ENCODE peak calls at places on chromosome 6, in five cellular contexts. V, D, S, R and L are unnamed samples.

GRCh38 chr6:43284986-43285385 is 13.1 kb upstream of the SLC22A7 start:
- DNase-seq in V (no peak), D (no peak), S (no peak), R (no peak), L (no peak)

GRCh38 chr6:22149081-22149480 is 147.8 kb downstream of the PRL start:
- DNase-seq in V (no peak), D (no peak), S (no peak), R (no peak), L (no peak)

GRCh38 chr6:103085801-103086200 is 1692.3 kb downstream of the GRIK2 start:
- DNase-seq in V (no peak), D (no peak), S (no peak), R (no peak), L (no peak)

GRCh38 chr6:46501136-46502089 is 10.2 kb upstream of the RCAN2 start:
- DNase-seq in V (no peak), D (no peak), S (no peak), R (no peak), L (no peak)

GRCh38 chr6:161400650-161401049 is 126.8 kb upstream of the AGPAT4 start:
- DNase-seq in V (no peak), D (no peak), S (no peak), R (no peak), L (no peak)

GRCh38 chr6:109740787-109741186 is 49.7 kb downstream of the FIG4 start:
- DNase-seq in V (no peak), D (no peak), S (no peak), R (no peak), L (peak; percentile 9)

GRCh38 chr6:32189742-32190053 is 304 bp downstream of the PBX2 start:
- DNase-seq in V (no peak), D (peak; percentile 52), S (no peak), R (no peak), L (no peak)

GRCh38 chr6:30260036-30260504 is 46.9 kb upstream of the TRIM26 start:
- DNase-seq in V (peak; percentile 31), D (no peak), S (peak; percentile 19), R (no peak), L (peak; percentile 64)

GRCh38 chr6:138146544-138146943 is 15.2 kb upstream of the ARFGEF3 start:
- DNase-seq in V (no peak), D (no peak), S (no peak), R (no peak), L (no peak)

GRCh38 chr6:112846711-112847110 is 499.6 kb downstream of the RFPL4B start:
- DNase-seq in V (no peak), D (no peak), S (no peak), R (no peak), L (no peak)

GRCh38 chr6:79544299-79544927 is 7.2 kb upstream of the LCA5 start:
- DNase-seq in V (no peak), D (no peak), S (no peak), R (peak; percentile 26), L (no peak)

GRCh38 chr6:73491371-73491770 is 29.5 kb downstream of the EEF1A1 start:
- DNase-seq in V (no peak), D (no peak), S (no peak), R (no peak), L (no peak)

GRCh38 chr6:157574851-157575424 is 193.9 kb downstream of the ZDHHC14 start:
- DNase-seq in V (no peak), D (no peak), S (no peak), R (no peak), L (no peak)

GRCh38 chr6:108781419-108782110 is 66.7 kb upstream of the ARMC2 start:
- DNase-seq in V (no peak), D (no peak), S (no peak), R (no peak), L (peak; percentile 20)

GRCh38 chr6:143674466-143675114 is 3.2 kb upstream of the PHACTR2 start:
- DNase-seq in V (no peak), D (no peak), S (no peak), R (no peak), L (no peak)

GRCh38 chr6:112690497-112691202 is 343.5 kb downstream of the RFPL4B start:
- DNase-seq in V (no peak), D (no peak), S (no peak), R (no peak), L (no peak)

GRCh38 chr6:118537579-118537978 is 10.5 kb upstream of the PLN start:
- DNase-seq in V (no peak), D (no peak), S (no peak), R (no peak), L (no peak)

GRCh38 chr6:373773-374724 is 17.5 kb upstream of the IRF4 start:
- DNase-seq in V (no peak), D (no peak), S (no peak), R (no peak), L (no peak)

GRCh38 chr6:133814797-133815196 is 74.1 kb upstream of the TCF21 start:
- DNase-seq in V (no peak), D (no peak), S (no peak), R (no peak), L (peak; percentile 8)

GRCh38 chr6:151254451-151255081 is 14.8 kb downstream of the AKAP12 start:
- DNase-seq in V (no peak), D (no peak), S (no peak), R (no peak), L (no peak)

GRCh38 chr6:10393544-10394225 is 21.2 kb downstream of the TFAP2A start:
- DNase-seq in V (no peak), D (no peak), S (no peak), R (no peak), L (no peak)

GRCh38 chr6:117992856-117993255 is 85.8 kb downstream of the SLC35F1 start:
- DNase-seq in V (no peak), D (no peak), S (no peak), R (no peak), L (no peak)

GRCh38 chr6:154408906-154409500 is 52.4 kb upstream of the IPCEF1 start:
- DNase-seq in V (no peak), D (no peak), S (no peak), R (no peak), L (peak; percentile 38)

GRCh38 chr6:7673063-7673536 is 52.8 kb upstream of the BMP6 start:
- DNase-seq in V (no peak), D (peak; percentile 44), S (no peak), R (peak; percentile 21), L (peak; percentile 8)

GRCh38 chr6:44257007-44257752 is at the start of gene SLC35B2:
- DNase-seq in V (peak; percentile 87), D (peak; percentile 72), S (peak; percentile 33), R (peak; percentile 86), L (peak; percentile 72)

GRCh38 chr6:43856005-43856765 is 86.2 kb downstream of the VEGFA start:
- DNase-seq in V (no peak), D (peak; percentile 57), S (no peak), R (no peak), L (no peak)

GRCh38 chr6:37698264-37699137 is 818 bp upstream of the MDGA1 start:
- DNase-seq in V (peak; percentile 76), D (peak; percentile 47), S (peak; percentile 37), R (peak; percentile 76), L (peak; percentile 68)

GRCh38 chr6:37695857-37696219 is 1.8 kb downstream of the MDGA1 start:
- DNase-seq in V (no peak), D (no peak), S (no peak), R (no peak), L (no peak)

GRCh38 chr6:37695273-37695672 is 2.4 kb downstream of the MDGA1 start:
- DNase-seq in V (no peak), D (no peak), S (no peak), R (no peak), L (no peak)

GRCh38 chr6:37696220-37696840 is 1.4 kb downstream of the MDGA1 start:
- DNase-seq in V (peak; percentile 61), D (peak; percentile 34), S (no peak), R (peak; percentile 55), L (peak; percentile 52)

GRCh38 chr6:37696841-37697735 is 595 bp downstream of the MDGA1 start:
- DNase-seq in V (peak; percentile 68), D (peak; percentile 39), S (no peak), R (peak; percentile 64), L (peak; percentile 54)
- TF ChIP-seq CTCF in V (peak; percentile 29), D (no peak), S (no peak), R (peak; percentile 7), L (peak; percentile 22)

GRCh38 chr6:105592329-105592728 is 189.4 kb upstream of the PREP start:
- DNase-seq in V (no peak), D (no peak), S (no peak), R (no peak), L (no peak)

GRCh38 chr6:105587349-105588115 is 184.7 kb upstream of the PREP start:
- DNase-seq in V (no peak), D (no peak), S (no peak), R (no peak), L (peak; percentile 33)

GRCh38 chr6:105591053-105591452 is 188.2 kb upstream of the PREP start:
- DNase-seq in V (peak; percentile 35), D (no peak), S (no peak), R (peak; percentile 40), L (peak; percentile 52)

GRCh38 chr6:105593056-105593455 is 190.2 kb upstream of the PREP start:
- DNase-seq in V (no peak), D (no peak), S (no peak), R (no peak), L (no peak)

DNA sequence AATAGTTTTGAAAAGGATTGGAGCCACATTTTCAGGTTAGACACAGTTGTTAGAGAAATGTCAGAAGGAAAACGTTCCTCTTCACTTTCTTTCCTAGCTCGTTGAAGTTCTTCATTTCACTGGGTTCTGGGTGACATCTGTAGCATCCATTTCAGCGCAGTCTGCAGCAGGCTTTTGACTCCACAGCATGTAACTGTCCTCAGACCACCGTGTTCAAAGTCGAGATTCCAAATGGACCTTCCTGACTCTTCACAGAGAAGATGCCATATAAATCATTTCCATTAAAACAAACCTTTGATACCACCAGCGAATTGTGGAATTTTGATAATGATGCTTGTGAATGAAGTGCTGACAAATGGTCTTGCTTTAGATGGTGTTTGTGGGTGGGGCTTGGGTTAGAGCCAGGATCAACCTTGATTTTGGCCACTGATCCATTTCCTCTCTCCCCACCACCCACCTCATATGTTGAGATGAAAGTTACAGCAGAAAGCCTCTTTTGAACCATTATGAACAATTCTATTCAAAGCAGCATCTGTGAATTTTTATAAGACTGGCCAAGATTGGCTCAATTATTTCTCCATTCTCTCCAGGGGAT is 185.3 kb upstream of the PREP start:
- DNase-seq in V (no peak), D (no peak), S (no peak), R (no peak), L (peak; percentile 27)
- TF ChIP-seq CTCF in V (no peak), D (no peak), S (no peak), R (no peak), L (no peak)

GRCh38 chr6:107082045-107082444 is 33.3 kb downstream of the BEND3 start:
- DNase-seq in V (no peak), D (no peak), S (no peak), R (no peak), L (no peak)
- TF ChIP-seq CTCF in V (no peak), D (no peak), S (no peak), R (no peak), L (no peak)

DNA sequence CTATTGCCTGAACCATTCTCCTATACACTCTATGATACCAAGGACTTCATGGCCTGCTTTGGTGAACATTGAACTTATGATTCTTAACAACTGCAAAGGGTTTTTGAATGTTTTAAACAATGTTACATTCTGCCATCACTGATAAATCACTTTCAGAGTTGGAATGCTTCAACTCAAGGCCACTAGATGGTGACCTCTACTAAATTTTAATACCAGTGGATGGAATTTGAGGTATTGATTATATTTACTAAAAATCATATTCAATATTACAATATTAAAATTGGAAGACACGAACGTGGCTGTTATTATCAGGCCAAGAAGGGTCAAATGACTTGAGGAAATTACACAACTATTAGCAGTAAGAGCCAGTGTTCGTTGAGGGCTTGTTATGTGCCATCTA is 18.6 kb downstream of the MYCT1 start:
- DNase-seq in V (no peak), D (no peak), S (no peak), R (no peak), L (no peak)
- TF ChIP-seq CTCF in V (no peak), D (no peak), S (no peak), R (no peak), L (no peak)